ENCODE peak calls at places on chromosomes 12 and 14, in ten cellular contexts. K is HEK293T, H is cardiac fibroblast, C is GM12891, N is GM04504, V is EH, Q is right cardiac atrium, F is left ventricle myocardium superior, O is C1 segment of cervical spinal cord, W is heart right ventricle. T is an unnamed sample.

GRCh38 chr14:96734076-96734622 is 63.0 kb upstream of the VRK1 start:
- DNase-seq in K (no peak), H (no peak), C (no peak), N (no peak), V (no peak), Q (no peak), F (no peak), O (no peak), W (no peak), T (no peak)

GRCh38 chr14:71451501-71451900 is 480.7 kb upstream of the RGS6 start:
- DNase-seq in K (no peak), H (no peak), C (no peak), N (no peak), V (no peak), Q (no peak), F (no peak), O (no peak), W (no peak), T (no peak)

GRCh38 chr12:14272954-14273910 is 92.2 kb upstream of the ATF7IP start:
- DNase-seq in K (no peak), H (no peak), C (no peak), N (no peak), V (no peak), Q (no peak), F (no peak), O (peak), W (no peak), T (no peak)

GRCh38 chr12:124750787-124751471 is 112.7 kb downstream of the SCARB1 start:
- DNase-seq in K (no peak), H (peak), C (no peak), N (no peak), V (no peak), Q (no peak), F (no peak), O (peak), W (no peak), T (no peak)

GRCh38 chr14:33897382-33897781 is 53.5 kb downstream of the EGLN3 start:
- DNase-seq in K (no peak), H (no peak), C (no peak), N (no peak), V (no peak), Q (no peak), F (no peak), O (no peak), W (no peak), T (no peak)

GRCh38 chr14:33548606-33549005 is 402.3 kb downstream of the EGLN3 start:
- DNase-seq in K (no peak), H (no peak), C (no peak), N (no peak), V (no peak), Q (no peak), F (no peak), O (no peak), W (no peak), T (no peak)

GRCh38 chr12:67827820-67828383 is 161.3 kb upstream of the IFNG-AS1 start:
- DNase-seq in K (peak), H (peak), C (no peak), N (peak), V (peak), Q (no peak), F (no peak), O (no peak), W (peak), T (no peak)

GRCh38 chr14:49641697-49642129 is 6.7 kb upstream of the DNAAF2 start:
- DNase-seq in K (peak), H (no peak), C (no peak), N (no peak), V (peak), Q (no peak), F (no peak), O (no peak), W (no peak), T (no peak)

GRCh38 chr14:73674986-73675385 is 30.2 kb downstream of the DNAL1 start:
- DNase-seq in K (no peak), H (no peak), C (no peak), N (no peak), V (no peak), Q (no peak), F (no peak), O (no peak), W (no peak), T (no peak)

GRCh38 chr14:30005114-30005698 is 77.6 kb upstream of the PRKD1 start:
- DNase-seq in K (peak), H (peak), C (peak), N (peak), V (peak), Q (no peak), F (no peak), O (no peak), W (no peak), T (no peak)

GRCh38 chr14:101960225-101960624 is 4.1 kb upstream of the DYNC1H1 start:
- DNase-seq in K (peak), H (peak), C (no peak), N (no peak), V (peak), Q (no peak), F (no peak), O (no peak), W (no peak), T (peak)

GRCh38 chr12:4440187-4440941 is 5.3 kb downstream of the FGF6 start:
- DNase-seq in K (no peak), H (no peak), C (no peak), N (no peak), V (no peak), Q (no peak), F (no peak), O (no peak), W (no peak), T (no peak)

GRCh38 chr14:94925416-94925815 is 155.5 kb upstream of the GSC start:
- DNase-seq in K (no peak), H (no peak), C (no peak), N (no peak), V (no peak), Q (no peak), F (no peak), O (no peak), W (no peak), T (no peak)

GRCh38 chr12:2641209-2641608 is 153.6 kb upstream of the FKBP4 start:
- DNase-seq in K (peak), H (peak), C (no peak), N (peak), V (peak), Q (no peak), F (no peak), O (no peak), W (peak), T (peak)

GRCh38 chr14:99946652-99947489 is 118.4 kb upstream of the EVL start:
- DNase-seq in K (peak), H (peak), C (peak), N (no peak), V (peak), Q (peak), F (no peak), O (peak), W (no peak), T (no peak)

GRCh38 chr14:26738571-26738970 is 140.7 kb upstream of the NOVA1 start:
- DNase-seq in K (no peak), H (peak), C (no peak), N (no peak), V (no peak), Q (no peak), F (no peak), O (no peak), W (no peak), T (no peak)

GRCh38 chr14:28813810-28814209 is 47.2 kb downstream of the FOXG1 start:
- DNase-seq in K (no peak), H (no peak), C (no peak), N (peak), V (peak), Q (no peak), F (no peak), O (no peak), W (no peak), T (no peak)

GRCh38 chr12:1350055-1350933 is 244.1 kb downstream of the FBXL14 start:
- DNase-seq in K (no peak), H (peak), C (no peak), N (peak), V (peak), Q (no peak), F (no peak), O (no peak), W (no peak), T (no peak)

GRCh38 chr12:22103418-22103817 is 57.4 kb downstream of the CMAS start:
- DNase-seq in K (no peak), H (no peak), C (no peak), N (no peak), V (no peak), Q (no peak), F (no peak), O (no peak), W (no peak), T (no peak)

GRCh38 chr14:54809767-54810166 is 92.9 kb downstream of the GCH1 start:
- DNase-seq in K (no peak), H (no peak), C (no peak), N (no peak), V (no peak), Q (no peak), F (no peak), O (no peak), W (no peak), T (no peak)

GRCh38 chr14:102087762-102088011 is 843 bp upstream of the HSP90AA1 start:
- DNase-seq in K (no peak), H (no peak), C (no peak), N (no peak), V (no peak), Q (no peak), F (no peak), O (no peak), W (no peak), T (no peak)